ENCODE peak calls at places on chromosome 10, in eight cellular contexts. S, C, F, L, B, I, V and Z are unnamed samples.

GRCh38 chr10:78520737-78521430 is 487.2 kb downstream of the RPS24 start:
- DNase-seq in V (no peak), L (peak), F (peak), B (peak), C (peak), S (peak), I (peak), Z (no peak)

GRCh38 chr10:78692071-78692470 is 376.7 kb upstream of the ZMIZ1 start:
- DNase-seq in S (no peak), V (no peak), L (no peak), B (no peak), C (no peak), I (no peak), F (no peak), Z (no peak)

GRCh38 chr10:121631296-121631695 is 33.1 kb upstream of the FGFR2 start:
- DNase-seq in B (no peak), I (no peak), C (no peak), S (no peak), F (no peak), V (no peak), L (no peak), Z (no peak)

GRCh38 chr10:71187600-71187999 is 24.8 kb upstream of the UNC5B start:
- DNase-seq in S (no peak), V (no peak), L (no peak), C (no peak), B (no peak), F (peak), I (peak), Z (peak)

GRCh38 chr10:122494833-122495232 is 33.5 kb downstream of the HTRA1 start:
- DNase-seq in F (peak), V (peak), I (no peak), B (no peak), L (no peak), S (peak), C (peak), Z (no peak)

GRCh38 chr10:72694476-72695369 is 2.8 kb downstream of the MCU start:
- DNase-seq in I (no peak), C (no peak), L (peak), V (no peak), S (no peak), B (no peak), F (peak), Z (peak)

GRCh38 chr10:113971349-113971973 is 72.2 kb upstream of the ADRB1 start:
- DNase-seq in I (no peak), C (no peak), L (no peak), B (no peak), S (no peak), V (no peak), F (no peak), Z (no peak)

GRCh38 chr10:79055892-79056291 is 12.9 kb upstream of the ZMIZ1 start:
- DNase-seq in B (peak), F (no peak), S (no peak), V (no peak), C (peak), I (no peak), L (no peak), Z (no peak)

GRCh38 chr10:60848126-60848525 is 69.8 kb downstream of the CDK1 start:
- DNase-seq in C (no peak), B (no peak), I (peak), V (no peak), F (peak), S (peak), L (no peak), Z (peak)

GRCh38 chr10:5943536-5943935 is 33.8 kb downstream of the IL15RA start:
- DNase-seq in S (no peak), F (peak), C (no peak), L (no peak), V (no peak), I (peak), B (no peak), Z (no peak)

GRCh38 chr10:46048152-46048551 is 2.1 kb upstream of the MSMB start:
- DNase-seq in I (no peak), V (no peak), L (no peak), F (no peak), B (no peak), C (no peak), S (no peak), Z (peak)

GRCh38 chr10:110420401-110421193 is 77.1 kb upstream of the DUSP5 start:
- DNase-seq in C (no peak), L (no peak), B (no peak), V (no peak), F (peak), I (peak), S (no peak), Z (no peak)

GRCh38 chr10:132336064-132336746 is 4.2 kb downstream of the LRRC27 start:
- DNase-seq in B (no peak), F (peak), S (no peak), V (no peak), C (no peak), I (no peak), L (no peak), Z (no peak)

GRCh38 chr10:19918800-19919199 is 102.6 kb downstream of the PLXDC2 start:
- DNase-seq in V (no peak), L (no peak), S (peak), C (no peak), F (peak), B (no peak), I (no peak), Z (peak)

GRCh38 chr10:49567810-49568209 is 28.9 kb upstream of the ERCC6 start:
- DNase-seq in S (no peak), B (no peak), I (no peak), C (no peak), V (no peak), L (no peak), F (no peak), Z (no peak)

GRCh38 chr10:103192089-103192450 is 1.0 kb downstream of the NT5C2 start:
- DNase-seq in C (no peak), V (no peak), B (no peak), F (peak), L (no peak), S (no peak), I (no peak), Z (no peak)

GRCh38 chr10:48603421-48604038 is 1.3 kb downstream of the ARHGAP22 start:
- DNase-seq in L (no peak), V (no peak), C (peak), S (no peak), B (no peak), I (peak), F (no peak), Z (no peak)

GRCh38 chr10:6164271-6165095 is 38.2 kb upstream of the PFKFB3 start:
- DNase-seq in V (no peak), I (no peak), C (no peak), B (no peak), S (peak), L (no peak), F (peak), Z (no peak)

GRCh38 chr10:101380353-101381017 is 26.5 kb downstream of the BTRC start:
- DNase-seq in V (no peak), B (no peak), F (no peak), S (no peak), I (no peak), C (no peak), L (no peak), Z (no peak)

GRCh38 chr10:46233101-46233500 is 53.7 kb upstream of the ANTXRL start:
- DNase-seq in F (no peak), C (peak), V (no peak), S (no peak), B (no peak), I (peak), L (no peak), Z (no peak)

GRCh38 chr10:5356479-5356763 is 8.3 kb upstream of the UCN3 start:
- DNase-seq in L (no peak), C (no peak), B (no peak), I (no peak), F (no peak), V (no peak), S (no peak), Z (no peak)

GRCh38 chr10:104246981-104247380 is 7.7 kb upstream of the GSTO1 start:
- DNase-seq in B (no peak), I (no peak), L (peak), F (peak), C (no peak), V (no peak), S (no peak), Z (no peak)

GRCh38 chr10:29628912-29629526 is 5.8 kb downstream of the SVIL start:
- DNase-seq in V (no peak), L (no peak), S (no peak), B (no peak), C (no peak), F (no peak), I (peak), Z (no peak)

GRCh38 chr10:61904711-61905445 is 3.4 kb downstream of the ARID5B start:
- DNase-seq in F (peak), I (no peak), B (peak), C (no peak), S (peak), L (peak), V (no peak), Z (no peak)

GRCh38 chr10:70559861-70560260 is 42.7 kb downstream of the PRF1 start:
- DNase-seq in V (no peak), S (no peak), L (no peak), F (no peak), C (no peak), I (no peak), B (peak), Z (no peak)

GRCh38 chr10:46553238-46554049 is 3.0 kb downstream of the GPRIN2 start:
- DNase-seq in I (peak), B (peak), V (no peak), C (peak), S (no peak), F (no peak), L (no peak), Z (no peak)

GRCh38 chr10:2936816-2937215 is 130.5 kb upstream of the PFKP start:
- DNase-seq in C (no peak), S (no peak), I (no peak), B (no peak), V (no peak), F (peak), L (no peak), Z (no peak)

GRCh38 chr10:75651452-75651851 is 220.0 kb downstream of the LRMDA start:
- DNase-seq in S (no peak), I (no peak), C (no peak), L (peak), V (no peak), F (no peak), B (no peak), Z (no peak)

GRCh38 chr10:132452651-132453469 is 55.9 kb downstream of the PWWP2B start:
- DNase-seq in L (peak), I (peak), F (peak), C (no peak), S (peak), V (peak), B (peak), Z (no peak)

GRCh38 chr10:104450954-104451353 is 97.3 kb downstream of the CFAP58 start:
- DNase-seq in F (no peak), S (no peak), V (no peak), L (no peak), I (no peak), C (no peak), B (no peak), Z (no peak)

GRCh38 chr10:98268694-98269386 is 846 bp upstream of the LOXL4 start:
- DNase-seq in B (no peak), I (no peak), F (peak), C (no peak), V (no peak), S (no peak), L (no peak), Z (no peak)

GRCh38 chr10:78017856-78018255 is 11.5 kb downstream of the POLR3A start:
- DNase-seq in V (no peak), I (peak), C (no peak), B (no peak), L (no peak), S (no peak), F (no peak), Z (no peak)

GRCh38 chr10:11035318-11035920 is 17.7 kb downstream of the CELF2 start:
- DNase-seq in F (peak), S (peak), C (no peak), L (no peak), V (peak), I (no peak), B (no peak), Z (no peak)

GRCh38 chr10:5758927-5759326 is 54.3 kb downstream of the GDI2 start:
- DNase-seq in B (no peak), C (no peak), L (no peak), V (no peak), S (no peak), F (no peak), I (no peak), Z (no peak)

GRCh38 chr10:97336446-97336845 is 1.9 kb upstream of the FRAT2 start:
- DNase-seq in F (no peak), I (no peak), S (no peak), L (no peak), B (no peak), C (no peak), V (no peak), Z (no peak)

GRCh38 chr10:98349508-98349922 is 65.5 kb downstream of the PYROXD2 start:
- DNase-seq in B (no peak), S (peak), L (peak), V (peak), I (peak), C (peak), F (peak), Z (no peak)

GRCh38 chr10:108631332-108631731 is 1292.0 kb downstream of the XPNPEP1 start:
- DNase-seq in C (no peak), F (no peak), V (no peak), S (no peak), B (no peak), L (no peak), I (no peak), Z (no peak)

GRCh38 chr10:94578790-94579189 is 33.2 kb downstream of the HELLS start:
- DNase-seq in C (no peak), L (peak), S (no peak), I (no peak), V (no peak), F (no peak), B (no peak), Z (no peak)

DNA sequence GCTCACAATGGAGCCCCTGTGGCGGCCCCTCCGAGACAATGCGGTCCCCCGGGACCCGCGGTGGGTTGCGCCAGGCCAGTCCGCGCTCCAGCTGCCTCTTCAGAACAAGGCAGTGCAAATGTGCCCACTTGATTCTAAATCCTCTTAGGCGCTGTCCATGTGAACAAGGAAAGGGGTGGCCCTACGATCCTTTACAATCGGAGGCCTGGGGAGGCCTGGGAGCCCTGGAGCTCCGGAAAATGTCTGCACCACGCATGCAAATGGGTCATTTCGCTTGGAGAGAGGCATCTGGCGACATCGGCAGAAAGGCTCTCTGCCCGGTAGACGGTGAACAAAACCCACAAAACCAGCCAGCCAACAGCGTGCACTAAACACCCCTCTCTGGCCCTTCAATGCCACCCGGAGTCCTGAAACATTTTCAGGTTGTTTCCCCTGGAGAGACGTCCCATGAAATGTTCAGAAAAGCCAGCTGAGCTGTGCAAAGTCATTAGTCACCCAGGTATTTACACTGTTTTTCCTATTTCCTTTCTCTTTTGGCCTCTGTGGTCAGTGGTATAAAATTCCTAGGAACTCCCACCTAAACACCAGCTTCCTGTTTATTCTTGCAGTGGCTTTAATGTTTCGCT is 102.8 kb upstream of the ZNF438 start:
- DNase-seq in F (peak), C (no peak), L (peak), B (no peak), V (no peak), S (peak), I (no peak), Z (no peak)
- H3K4me3 ChIP-seq in F (peak), C (peak), L (peak), B (peak), V (peak), S (peak), I (peak), Z (no peak)

GRCh38 chr10:16386855-16387254 is 50.0 kb upstream of the PTER start:
- DNase-seq in F (no peak), V (no peak), S (no peak), C (no peak), B (no peak), I (no peak), L (no peak), Z (no peak)
- TF ChIP-seq CTCF in F (no peak), V (no peak), S (no peak), C (no peak), B (no peak), I (no peak), L (no peak), Z (no peak)

GRCh38 chr10:124589491-124590006 is 127.9 kb downstream of the LHPP start:
- DNase-seq in C (no peak), S (no peak), I (peak), B (no peak), V (no peak), L (no peak), F (peak), Z (no peak)
- H3K4me3 ChIP-seq in C (peak), S (peak), I (no peak), B (no peak), V (no peak), L (no peak), F (no peak), Z (no peak)

GRCh38 chr10:137031-137430 is 1.8 kb downstream of the ZMYND11 start:
- DNase-seq in L (peak), B (peak), S (peak), I (no peak), C (no peak), F (peak), V (no peak), Z (no peak)
- TF ChIP-seq CTCF in L (peak), B (peak), S (peak), I (peak), C (no peak), F (peak), V (peak), Z (peak)